ENCODE peak calls at places on chromosomes 13 and 19, in five cellular contexts. U, I, L, O and H are unnamed samples.

GRCh38 chr19:7852851-7853759 is 21.1 kb downstream of the PRR36 start:
- DNase-seq in U (no peak), L (peak; percentile 61), O (peak; percentile 75), I (peak; percentile 55), H (peak; percentile 83)

GRCh38 chr13:94968040-94968756 is 255.9 kb upstream of the SOX21 start:
- DNase-seq in I (no peak), L (peak; percentile 21), U (no peak), O (peak; percentile 67), H (peak; percentile 73)

GRCh38 chr19:41334793-41335192 is 18.9 kb downstream of the TGFB1 start:
- DNase-seq in O (no peak), U (no peak), L (no peak), I (no peak), H (no peak)

GRCh38 chr13:27004866-27005265 is 166.7 kb downstream of the USP12 start:
- DNase-seq in O (no peak), L (no peak), U (no peak), I (no peak), H (no peak)

GRCh38 chr19:15288146-15288963 is 44.0 kb downstream of the BRD4 start:
- DNase-seq in O (no peak), U (peak; percentile 72), I (no peak), L (peak; percentile 72), H (peak; percentile 37)

GRCh38 chr13:73548444-73548843 is 489.6 kb downstream of the KLF5 start:
- DNase-seq in I (no peak), U (no peak), L (no peak), O (no peak), H (no peak)

GRCh38 chr19:7839476-7839875 is 9.5 kb downstream of the EVI5L start:
- DNase-seq in L (no peak), I (no peak), U (no peak), O (no peak), H (no peak)

GRCh38 chr19:51179297-51179696 is 37.2 kb downstream of the SIGLEC7 start:
- DNase-seq in I (no peak), U (no peak), O (no peak), L (no peak), H (no peak)

GRCh38 chr13:72463561-72463960 is 263.9 kb downstream of the MZT1 start:
- DNase-seq in I (no peak), U (no peak), L (no peak), O (no peak), H (peak; percentile 87)

GRCh38 chr19:40576181-40576584 is 490 bp upstream of the SHKBP1 start:
- DNase-seq in I (peak; percentile 19), O (no peak), L (no peak), U (no peak), H (no peak)

GRCh38 chr13:82136880-82137279 is 1745.4 kb downstream of the SLITRK1 start:
- DNase-seq in U (no peak), I (no peak), L (no peak), O (no peak), H (no peak)

GRCh38 chr19:1882089-1882785 is 3.1 kb downstream of the ABHD17A start:
- DNase-seq in O (no peak), U (no peak), I (peak; percentile 51), L (no peak), H (no peak)

GRCh38 chr19:2040647-2041435 is 10.2 kb downstream of the MKNK2 start:
- DNase-seq in O (no peak), I (no peak), L (no peak), U (no peak), H (no peak)

GRCh38 chr13:86665842-86666241 is 866.6 kb upstream of the SLITRK6 start:
- DNase-seq in I (no peak), L (no peak), O (no peak), U (no peak), H (no peak)

GRCh38 chr13:20988909-20989735 is 72.3 kb downstream of the LATS2 start:
- DNase-seq in U (no peak), O (no peak), L (no peak), I (no peak), H (no peak)

GRCh38 chr19:54851353-54851752 is 1.1 kb downstream of the KIR3DL2 start:
- DNase-seq in O (no peak), L (no peak), U (no peak), I (no peak), H (no peak)

GRCh38 chr19:6246174-6247006 is 33.4 kb downstream of the MLLT1 start:
- DNase-seq in U (no peak), O (no peak), L (no peak), I (no peak), H (no peak)